ENCODE peak calls at places on chromosomes 3 and 15, in seven cellular contexts. One of them, this sample, is unnamed.

GRCh38 chr15:83983634-83984458 is 251.7 kb upstream of the GOLGA6L4 start:
- DNase-seq in heart left ventricle: no peak
- DNase-seq in SHP77: no peak
- DNase-seq in WTC11: no peak
- DNase-seq in T47D: no peak
- DNase-seq in Caki2: no peak
- DNase-seq in stimulated activated CD4-positive, alpha-beta T cell treated with anti-CD3 and anti-CD28 coated beads, Interleukin-4, amount 100 ng/mL, for 24 hours: no peak
- DNase-seq in this sample: no peak

GRCh38 chr15:100693451-100693850 is 91.1 kb downstream of the ASB7 start:
- DNase-seq in T47D: peak; percentile 88
- DNase-seq in heart left ventricle: no peak
- DNase-seq in SHP77: no peak
- DNase-seq in Caki2: no peak
- DNase-seq in stimulated activated CD4-positive, alpha-beta T cell treated with anti-CD3 and anti-CD28 coated beads, Interleukin-4, amount 100 ng/mL, for 24 hours: no peak
- DNase-seq in WTC11: no peak
- DNase-seq in this sample: no peak

GRCh38 chr3:187841552-187841951 is 96.3 kb upstream of the BCL6 start:
- DNase-seq in SHP77: no peak
- DNase-seq in T47D: peak; percentile 26
- DNase-seq in WTC11: no peak
- DNase-seq in heart left ventricle: no peak
- DNase-seq in stimulated activated CD4-positive, alpha-beta T cell treated with anti-CD3 and anti-CD28 coated beads, Interleukin-4, amount 100 ng/mL, for 24 hours: peak; percentile 12
- DNase-seq in Caki2: peak; percentile 85
- DNase-seq in this sample: no peak

GRCh38 chr3:179895367-179895766 is 141.4 kb downstream of the PEX5L start:
- DNase-seq in stimulated activated CD4-positive, alpha-beta T cell treated with anti-CD3 and anti-CD28 coated beads, Interleukin-4, amount 100 ng/mL, for 24 hours: no peak
- DNase-seq in heart left ventricle: no peak
- DNase-seq in WTC11: no peak
- DNase-seq in T47D: no peak
- DNase-seq in Caki2: no peak
- DNase-seq in SHP77: no peak
- DNase-seq in this sample: no peak

GRCh38 chr15:89494941-89495637 is 1.3 kb downstream of the RHCG start:
- DNase-seq in WTC11: peak; percentile 66
- DNase-seq in T47D: peak; percentile 42
- DNase-seq in heart left ventricle: no peak
- DNase-seq in stimulated activated CD4-positive, alpha-beta T cell treated with anti-CD3 and anti-CD28 coated beads, Interleukin-4, amount 100 ng/mL, for 24 hours: no peak
- DNase-seq in SHP77: no peak
- DNase-seq in Caki2: no peak
- DNase-seq in this sample: no peak

GRCh38 chr3:191412764-191413163 is 48.2 kb upstream of the PYDC2 start:
- DNase-seq in SHP77: no peak
- DNase-seq in stimulated activated CD4-positive, alpha-beta T cell treated with anti-CD3 and anti-CD28 coated beads, Interleukin-4, amount 100 ng/mL, for 24 hours: no peak
- DNase-seq in WTC11: no peak
- DNase-seq in T47D: no peak
- DNase-seq in heart left ventricle: no peak
- DNase-seq in Caki2: no peak
- DNase-seq in this sample: peak; percentile 91

GRCh38 chr3:146313411-146314111 is 62.7 kb upstream of the PLSCR4 start:
- DNase-seq in heart left ventricle: no peak
- DNase-seq in stimulated activated CD4-positive, alpha-beta T cell treated with anti-CD3 and anti-CD28 coated beads, Interleukin-4, amount 100 ng/mL, for 24 hours: no peak
- DNase-seq in WTC11: no peak
- DNase-seq in Caki2: no peak
- DNase-seq in T47D: no peak
- DNase-seq in SHP77: no peak
- DNase-seq in this sample: peak; percentile 87

GRCh38 chr15:31262901-31263671 is 63.5 kb upstream of the KLF13 start:
- DNase-seq in Caki2: peak; percentile 84
- DNase-seq in stimulated activated CD4-positive, alpha-beta T cell treated with anti-CD3 and anti-CD28 coated beads, Interleukin-4, amount 100 ng/mL, for 24 hours: no peak
- DNase-seq in T47D: no peak
- DNase-seq in SHP77: no peak
- DNase-seq in WTC11: peak; percentile 4
- DNase-seq in heart left ventricle: peak; percentile 64
- DNase-seq in this sample: no peak

GRCh38 chr3:58051196-58051595 is 43.0 kb downstream of the FLNB start:
- DNase-seq in WTC11: no peak
- DNase-seq in stimulated activated CD4-positive, alpha-beta T cell treated with anti-CD3 and anti-CD28 coated beads, Interleukin-4, amount 100 ng/mL, for 24 hours: no peak
- DNase-seq in heart left ventricle: no peak
- DNase-seq in SHP77: no peak
- DNase-seq in T47D: peak; percentile 61
- DNase-seq in Caki2: peak; percentile 46
- DNase-seq in this sample: peak; percentile 76

GRCh38 chr3:155154255-155154654 is 74.1 kb downstream of the MME start:
- DNase-seq in SHP77: no peak
- DNase-seq in heart left ventricle: no peak
- DNase-seq in stimulated activated CD4-positive, alpha-beta T cell treated with anti-CD3 and anti-CD28 coated beads, Interleukin-4, amount 100 ng/mL, for 24 hours: no peak
- DNase-seq in WTC11: no peak
- DNase-seq in T47D: no peak
- DNase-seq in Caki2: no peak
- DNase-seq in this sample: no peak

GRCh38 chr3:148379763-148380162 is 317.9 kb upstream of the AGTR1 start:
- DNase-seq in SHP77: peak; percentile 62
- DNase-seq in heart left ventricle: no peak
- DNase-seq in WTC11: no peak
- DNase-seq in T47D: peak; percentile 85
- DNase-seq in stimulated activated CD4-positive, alpha-beta T cell treated with anti-CD3 and anti-CD28 coated beads, Interleukin-4, amount 100 ng/mL, for 24 hours: no peak
- DNase-seq in Caki2: peak; percentile 54
- DNase-seq in this sample: peak; percentile 64

GRCh38 chr15:66848666-66849392 is 146.8 kb downstream of the SMAD6 start:
- DNase-seq in T47D: no peak
- DNase-seq in Caki2: no peak
- DNase-seq in heart left ventricle: no peak
- DNase-seq in SHP77: no peak
- DNase-seq in stimulated activated CD4-positive, alpha-beta T cell treated with anti-CD3 and anti-CD28 coated beads, Interleukin-4, amount 100 ng/mL, for 24 hours: no peak
- DNase-seq in WTC11: no peak
- DNase-seq in this sample: no peak

GRCh38 chr15:67178569-67179210 is 75.8 kb downstream of the AAGAB start:
- DNase-seq in heart left ventricle: no peak
- DNase-seq in T47D: no peak
- DNase-seq in WTC11: no peak
- DNase-seq in stimulated activated CD4-positive, alpha-beta T cell treated with anti-CD3 and anti-CD28 coated beads, Interleukin-4, amount 100 ng/mL, for 24 hours: no peak
- DNase-seq in Caki2: peak; percentile 91
- DNase-seq in SHP77: no peak
- DNase-seq in this sample: peak; percentile 98

GRCh38 chr3:71536376-71536965 is 47.1 kb downstream of the FOXP1 start:
- DNase-seq in heart left ventricle: no peak
- DNase-seq in SHP77: no peak
- DNase-seq in Caki2: peak; percentile 59
- DNase-seq in WTC11: no peak
- DNase-seq in T47D: no peak
- DNase-seq in stimulated activated CD4-positive, alpha-beta T cell treated with anti-CD3 and anti-CD28 coated beads, Interleukin-4, amount 100 ng/mL, for 24 hours: no peak
- DNase-seq in this sample: no peak

GRCh38 chr3:44468572-44469520 is 8.6 kb downstream of the ZNF445 start:
- DNase-seq in stimulated activated CD4-positive, alpha-beta T cell treated with anti-CD3 and anti-CD28 coated beads, Interleukin-4, amount 100 ng/mL, for 24 hours: peak; percentile 45
- DNase-seq in SHP77: no peak
- DNase-seq in WTC11: peak; percentile 16
- DNase-seq in heart left ventricle: no peak
- DNase-seq in T47D: no peak
- DNase-seq in Caki2: no peak
- DNase-seq in this sample: peak; percentile 63

GRCh38 chr3:64097920-64098319 is 74.6 kb upstream of the PSMD6 start:
- DNase-seq in SHP77: no peak
- DNase-seq in WTC11: no peak
- DNase-seq in Caki2: no peak
- DNase-seq in stimulated activated CD4-positive, alpha-beta T cell treated with anti-CD3 and anti-CD28 coated beads, Interleukin-4, amount 100 ng/mL, for 24 hours: no peak
- DNase-seq in T47D: no peak
- DNase-seq in heart left ventricle: no peak
- DNase-seq in this sample: no peak

GRCh38 chr3:10437272-10437994 is 68.0 kb downstream of the ATP2B2 start:
- DNase-seq in stimulated activated CD4-positive, alpha-beta T cell treated with anti-CD3 and anti-CD28 coated beads, Interleukin-4, amount 100 ng/mL, for 24 hours: peak; percentile 68
- DNase-seq in Caki2: no peak
- DNase-seq in T47D: no peak
- DNase-seq in heart left ventricle: no peak
- DNase-seq in SHP77: no peak
- DNase-seq in WTC11: no peak
- DNase-seq in this sample: peak; percentile 78

GRCh38 chr15:33675246-33675645 is 293.1 kb upstream of the CHRM5 start:
- DNase-seq in WTC11: no peak
- DNase-seq in T47D: peak; percentile 55
- DNase-seq in SHP77: peak; percentile 0
- DNase-seq in Caki2: no peak
- DNase-seq in heart left ventricle: no peak
- DNase-seq in stimulated activated CD4-positive, alpha-beta T cell treated with anti-CD3 and anti-CD28 coated beads, Interleukin-4, amount 100 ng/mL, for 24 hours: no peak
- DNase-seq in this sample: peak; percentile 6

GRCh38 chr3:115363071-115363470 is 216.0 kb upstream of the ZBTB20 start:
- DNase-seq in stimulated activated CD4-positive, alpha-beta T cell treated with anti-CD3 and anti-CD28 coated beads, Interleukin-4, amount 100 ng/mL, for 24 hours: no peak
- DNase-seq in heart left ventricle: no peak
- DNase-seq in WTC11: no peak
- DNase-seq in T47D: no peak
- DNase-seq in Caki2: no peak
- DNase-seq in SHP77: no peak
- DNase-seq in this sample: no peak

GRCh38 chr3:143171141-143171651 is 51.6 kb downstream of the CHST2 start:
- DNase-seq in SHP77: no peak
- DNase-seq in T47D: no peak
- DNase-seq in stimulated activated CD4-positive, alpha-beta T cell treated with anti-CD3 and anti-CD28 coated beads, Interleukin-4, amount 100 ng/mL, for 24 hours: no peak
- DNase-seq in Caki2: no peak
- DNase-seq in WTC11: no peak
- DNase-seq in heart left ventricle: no peak
- DNase-seq in this sample: peak; percentile 93

GRCh38 chr3:154971341-154971740 is 108.8 kb upstream of the MME start:
- DNase-seq in Caki2: no peak
- DNase-seq in SHP77: no peak
- DNase-seq in stimulated activated CD4-positive, alpha-beta T cell treated with anti-CD3 and anti-CD28 coated beads, Interleukin-4, amount 100 ng/mL, for 24 hours: no peak
- DNase-seq in heart left ventricle: no peak
- DNase-seq in WTC11: no peak
- DNase-seq in T47D: no peak
- DNase-seq in this sample: no peak

GRCh38 chr3:132659000-132659369 is 624 bp downstream of the ACAD11 start:
- DNase-seq in Caki2: no peak
- DNase-seq in SHP77: peak; percentile 65
- DNase-seq in heart left ventricle: no peak
- DNase-seq in T47D: no peak
- DNase-seq in WTC11: no peak
- DNase-seq in stimulated activated CD4-positive, alpha-beta T cell treated with anti-CD3 and anti-CD28 coated beads, Interleukin-4, amount 100 ng/mL, for 24 hours: no peak
- DNase-seq in this sample: no peak

GRCh38 chr15:39456582-39457330 is 124.1 kb upstream of the THBS1 start:
- DNase-seq in T47D: no peak
- DNase-seq in WTC11: no peak
- DNase-seq in stimulated activated CD4-positive, alpha-beta T cell treated with anti-CD3 and anti-CD28 coated beads, Interleukin-4, amount 100 ng/mL, for 24 hours: no peak
- DNase-seq in SHP77: no peak
- DNase-seq in Caki2: no peak
- DNase-seq in heart left ventricle: no peak
- DNase-seq in this sample: no peak

GRCh38 chr3:10000686-10001085 is 14.0 kb upstream of the EMC3 start:
- DNase-seq in SHP77: no peak
- DNase-seq in T47D: no peak
- DNase-seq in heart left ventricle: no peak
- DNase-seq in stimulated activated CD4-positive, alpha-beta T cell treated with anti-CD3 and anti-CD28 coated beads, Interleukin-4, amount 100 ng/mL, for 24 hours: no peak
- DNase-seq in WTC11: no peak
- DNase-seq in Caki2: no peak
- DNase-seq in this sample: no peak

GRCh38 chr15:36469567-36469966 is 109.9 kb upstream of the CDIN1 start:
- DNase-seq in heart left ventricle: no peak
- DNase-seq in stimulated activated CD4-positive, alpha-beta T cell treated with anti-CD3 and anti-CD28 coated beads, Interleukin-4, amount 100 ng/mL, for 24 hours: no peak
- DNase-seq in SHP77: no peak
- DNase-seq in WTC11: no peak
- DNase-seq in T47D: no peak
- DNase-seq in Caki2: no peak
- DNase-seq in this sample: peak; percentile 36

GRCh38 chr3:150925751-150926201 is 20.5 kb upstream of the MINDY4B start:
- DNase-seq in WTC11: peak; percentile 86
- DNase-seq in Caki2: peak; percentile 34
- DNase-seq in SHP77: peak; percentile 24
- DNase-seq in heart left ventricle: peak; percentile 53
- DNase-seq in stimulated activated CD4-positive, alpha-beta T cell treated with anti-CD3 and anti-CD28 coated beads, Interleukin-4, amount 100 ng/mL, for 24 hours: peak; percentile 48
- DNase-seq in T47D: peak; percentile 77
- DNase-seq in this sample: no peak

GRCh38 chr3:48997714-48998637 is 7.9 kb downstream of the P4HTM start:
- DNase-seq in stimulated activated CD4-positive, alpha-beta T cell treated with anti-CD3 and anti-CD28 coated beads, Interleukin-4, amount 100 ng/mL, for 24 hours: no peak
- DNase-seq in WTC11: peak; percentile 65
- DNase-seq in T47D: no peak
- DNase-seq in SHP77: peak; percentile 41
- DNase-seq in heart left ventricle: no peak
- DNase-seq in Caki2: no peak
- DNase-seq in this sample: no peak

This sample was measured in brain microvascular endothelial cell.